ENCODE peak calls at places on chromosomes 5 and 9, in six cellular contexts. M, E, P, L, N and Q are unnamed samples.

GRCh38 chr5:150295172-150295611 is 5.6 kb upstream of the CAMK2A start:
- DNase-seq in M (peak; percentile 85), N (no peak), L (no peak), E (peak; percentile 63), P (peak; percentile 94), Q (no peak)

GRCh38 chr5:143398053-143398355 is 5.5 kb downstream of the NR3C1 start:
- DNase-seq in L (no peak), N (no peak), E (no peak), M (no peak), P (no peak), Q (no peak)

GRCh38 chr5:147051193-147051592 is 172.6 kb upstream of the PPP2R2B start:
- DNase-seq in L (no peak), P (no peak), M (peak; percentile 5), N (no peak), E (no peak), Q (no peak)

GRCh38 chr5:50711280-50711679 is 44.8 kb downstream of the PARP8 start:
- DNase-seq in L (peak; percentile 80), E (peak; percentile 19), P (no peak), N (no peak), M (no peak), Q (peak; percentile 57)

GRCh38 chr5:136120529-136120928 is 12.1 kb upstream of the SMAD5 start:
- DNase-seq in P (no peak), E (no peak), M (no peak), L (no peak), N (no peak), Q (no peak)

GRCh38 chr9:4297795-4298254 is 2.0 kb downstream of the GLIS3 start:
- DNase-seq in E (peak; percentile 78), P (no peak), N (peak; percentile 80), L (no peak), M (peak; percentile 57), Q (peak; percentile 32)

GRCh38 chr5:77304388-77304787 is 93.9 kb downstream of the PDE8B start:
- DNase-seq in L (no peak), P (no peak), M (no peak), E (no peak), N (no peak), Q (no peak)

GRCh38 chr5:138353550-138353893 is 1.0 kb downstream of the KDM3B start:
- DNase-seq in P (no peak), E (no peak), N (no peak), L (peak; percentile 68), M (no peak), Q (no peak)

GRCh38 chr5:134583821-134584220 is 48.8 kb downstream of the SAR1B start:
- DNase-seq in P (no peak), E (no peak), L (no peak), N (no peak), M (no peak), Q (no peak)

GRCh38 chr5:57862471-57863282 is 380.1 kb upstream of the ACTBL2 start:
- DNase-seq in E (no peak), L (no peak), M (peak; percentile 83), N (no peak), P (no peak), Q (no peak)

GRCh38 chr9:71921190-71921814 is 9.9 kb downstream of the C9orf85 start:
- DNase-seq in P (no peak), M (peak; percentile 46), E (no peak), N (no peak), L (no peak), Q (no peak)

GRCh38 chr9:4540425-4540824 is 50.2 kb downstream of the SLC1A1 start:
- DNase-seq in N (no peak), E (no peak), P (no peak), M (no peak), L (no peak), Q (no peak)

GRCh38 chr5:98106116-98107088 is 667.1 kb upstream of the RGMB start:
- DNase-seq in M (no peak), E (no peak), L (no peak), P (no peak), N (no peak), Q (no peak)

GRCh38 chr5:68086857-68087256 is 128.7 kb upstream of the PIK3R1 start:
- DNase-seq in N (no peak), P (no peak), M (no peak), L (no peak), E (no peak), Q (no peak)

GRCh38 chr9:116284518-116284917 is 130.9 kb downstream of the PAPPA start:
- DNase-seq in L (no peak), N (no peak), E (no peak), M (no peak), P (no peak), Q (no peak)

GRCh38 chr9:116285320-116285719 is 131.7 kb downstream of the PAPPA start:
- DNase-seq in M (no peak), E (no peak), N (no peak), L (no peak), P (no peak), Q (no peak)

GRCh38 chr9:116288658-116289057 is 135.1 kb downstream of the PAPPA start:
- DNase-seq in L (no peak), P (peak; percentile 19), N (no peak), M (peak; percentile 87), E (no peak), Q (no peak)

GRCh38 chr9:116287721-116288120 is 134.1 kb downstream of the PAPPA start:
- DNase-seq in L (no peak), N (no peak), E (no peak), P (no peak), M (peak; percentile 44), Q (no peak)

GRCh38 chr9:116286287-116286686 is 132.7 kb downstream of the PAPPA start:
- DNase-seq in M (no peak), N (peak; percentile 67), E (no peak), L (no peak), P (no peak), Q (no peak)
- H3K4me3 ChIP-seq in M (no peak overlapping the region), N (no peak overlapping the region), E (no peak overlapping the region), L (no peak overlapping the region), P (no peak overlapping the region), Q (no peak overlapping the region)

GRCh38 chr9:70861376-70861775 is 260.0 kb downstream of the TRPM3 start:
- DNase-seq in L (no peak), E (no peak), N (no peak), M (no peak), P (no peak), Q (no peak)

GRCh38 chr9:70859694-70860093 is 261.7 kb downstream of the TRPM3 start:
- DNase-seq in L (no peak), E (no peak), P (no peak), M (no peak), N (no peak), Q (no peak)

GRCh38 chr9:70852711-70853240 is 268.6 kb downstream of the TRPM3 start:
- DNase-seq in N (no peak), E (no peak), L (no peak), M (no peak), P (no peak), Q (no peak)

GRCh38 chr9:70861797-70862196 is 259.6 kb downstream of the TRPM3 start:
- DNase-seq in E (no peak), P (no peak), L (no peak), M (no peak), N (no peak), Q (no peak)

DNA sequence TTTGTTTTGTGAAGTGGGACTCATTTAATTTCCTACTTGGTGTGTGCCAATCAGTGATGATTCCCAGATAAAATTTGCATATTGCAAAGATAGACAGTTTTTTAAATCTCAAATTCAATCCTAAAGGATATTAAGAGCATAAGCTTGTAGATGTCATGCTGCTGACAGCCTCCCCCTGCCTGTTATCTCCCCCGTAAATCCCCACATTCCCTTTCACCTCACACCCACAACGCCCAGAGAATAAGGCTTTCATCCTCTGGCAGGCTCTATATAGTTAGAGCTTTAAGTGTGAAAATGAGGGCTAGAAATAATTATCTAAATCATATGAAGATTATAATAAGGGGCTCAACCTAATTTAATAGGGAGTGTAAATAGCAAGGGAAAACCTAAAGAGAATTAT is 265.0 kb downstream of the TRPM3 start:
- DNase-seq in P (no peak), E (no peak), N (no peak), M (no peak), L (no peak), Q (no peak)
- H3K4me3 ChIP-seq in P (no peak overlapping the region), E (no peak overlapping the region), N (no peak overlapping the region), M (no peak overlapping the region), L (no peak overlapping the region), Q (no peak overlapping the region)

DNA sequence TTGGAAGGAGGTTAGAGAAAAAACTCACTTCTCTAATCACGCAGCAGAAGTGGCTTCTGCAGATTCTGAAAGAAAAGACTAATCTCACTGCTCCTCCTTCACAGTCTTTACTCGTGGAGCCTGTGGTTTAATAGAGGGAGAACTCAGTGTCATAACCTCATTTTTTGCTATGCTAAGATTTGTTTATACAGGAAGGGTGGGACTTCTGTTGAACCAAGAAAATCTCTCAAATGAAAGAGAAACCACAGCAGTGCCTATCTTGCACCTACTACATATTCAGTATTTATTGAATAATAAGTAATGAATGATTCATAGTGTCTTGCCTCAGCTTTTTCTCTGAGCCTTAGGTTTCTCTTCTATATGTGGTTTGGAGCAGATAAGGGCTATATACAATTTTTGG is 136.1 kb upstream of the DMAC1 start:
- DNase-seq in N (no peak), L (no peak), E (no peak), P (no peak), M (no peak), Q (no peak)
- H3K4me3 ChIP-seq in N (no peak overlapping the region), L (no peak overlapping the region), E (no peak overlapping the region), P (no peak overlapping the region), M (no peak overlapping the region), Q (no peak overlapping the region)

DNA sequence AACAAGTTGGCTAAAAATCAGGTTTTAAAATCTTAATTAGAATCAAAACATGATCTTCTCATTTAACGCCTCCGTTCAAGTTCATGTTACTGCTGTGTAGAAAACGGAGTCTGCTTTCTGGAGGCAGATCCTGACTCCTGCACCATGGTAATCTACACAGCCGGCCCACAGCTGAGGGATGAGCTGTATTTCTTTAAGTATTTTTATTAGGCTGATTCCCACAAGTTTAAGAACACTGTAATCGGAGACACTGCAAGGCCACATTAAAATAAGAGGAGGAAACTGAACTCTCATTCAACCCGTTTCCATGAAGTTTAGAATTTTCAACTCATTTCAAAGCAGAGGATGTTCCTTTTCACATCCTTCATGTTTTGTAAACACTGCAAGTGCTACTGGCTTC is 372.3 kb downstream of the NFIB start:
- DNase-seq in L (no peak), M (peak; percentile 37), E (no peak), P (no peak), N (no peak), Q (no peak)
- H3K4me3 ChIP-seq in L (no peak overlapping the region), M (no peak overlapping the region), E (no peak overlapping the region), P (no peak overlapping the region), N (no peak overlapping the region), Q (no peak overlapping the region)

GRCh38 chr9:519579-519978 is 304.9 kb downstream of the DOCK8 start:
- DNase-seq in P (no peak), E (no peak), M (no peak), L (no peak), N (no peak), Q (no peak)
- H3K4me3 ChIP-seq in P (no peak overlapping the region), E (no peak overlapping the region), M (no peak overlapping the region), L (no peak overlapping the region), N (no peak overlapping the region), Q (no peak overlapping the region)

GRCh38 chr9:121350993-121351561 is 19.0 kb downstream of the STOM start:
- DNase-seq in E (peak; percentile 87), M (peak; percentile 72), N (no peak), L (no peak), P (no peak), Q (no peak)
- H3K4me3 ChIP-seq in E (no peak overlapping the region), M (no peak overlapping the region), N (no peak overlapping the region), L (no peak overlapping the region), P (no peak overlapping the region), Q (no peak overlapping the region)